ENCODE peak calls at places on chromosome 6, in ten cellular contexts. S, Z, I, Q, U, J, E, D, R and C are unnamed samples.
A peak's percentile ranks its signal among the peaks of the same experiment; 100 is the strongest.

GRCh38 chr6:24506814-24507520 is 12.2 kb downstream of the ALDH5A1 start:
- DNase-seq in S (no peak), Z (no peak), I (no peak), Q (no peak), U (no peak), J (no peak), E (no peak), D (no peak), R (no peak), C (no peak)

GRCh38 chr6:138588805-138589434 is 89.6 kb upstream of the NHSL1 start:
- DNase-seq in S (no peak), Z (peak; percentile 56), I (peak; percentile 60), Q (peak; percentile 71), U (peak; percentile 66), J (peak; percentile 58), E (no peak), D (no peak), R (no peak), C (peak; percentile 52)

GRCh38 chr6:85516168-85516567 is 66.3 kb downstream of the NT5E start:
- DNase-seq in S (no peak), Z (no peak), I (no peak), Q (no peak), U (no peak), J (no peak), E (no peak), D (no peak), R (no peak), C (no peak)

GRCh38 chr6:2680264-2680908 is 70.3 kb downstream of the MYLK4 start:
- DNase-seq in S (no peak), Z (no peak), I (no peak), Q (no peak), U (no peak), J (no peak), E (no peak), D (no peak), R (no peak), C (no peak)

GRCh38 chr6:43604174-43604573 is 24.9 kb downstream of the GTPBP2 start:
- DNase-seq in S (no peak), Z (no peak), I (no peak), Q (no peak), U (no peak), J (no peak), E (no peak), D (no peak), R (no peak), C (no peak)

GRCh38 chr6:10347561-10348327 is 67.1 kb downstream of the TFAP2A start:
- DNase-seq in S (no peak), Z (no peak), I (no peak), Q (peak; percentile 66), U (no peak), J (peak; percentile 7), E (no peak), D (no peak), R (no peak), C (no peak)

GRCh38 chr6:44664716-44665115 is 277.2 kb downstream of the CDC5L start:
- DNase-seq in S (no peak), Z (no peak), I (no peak), Q (no peak), U (no peak), J (no peak), E (no peak), D (no peak), R (no peak), C (no peak)

GRCh38 chr6:27174958-27175357 is 72.5 kb upstream of the PRSS16 start:
- DNase-seq in S (no peak), Z (no peak), I (no peak), Q (no peak), U (no peak), J (no peak), E (no peak), D (no peak), R (no peak), C (no peak)

GRCh38 chr6:16966821-16967817 is 134.7 kb upstream of the STMND1 start:
- DNase-seq in S (no peak), Z (no peak), I (no peak), Q (no peak), U (no peak), J (peak; percentile 67), E (peak; percentile 53), D (no peak), R (no peak), C (no peak)

GRCh38 chr6:55175778-55176084 is 1.4 kb downstream of the HCRTR2 start:
- DNase-seq in S (no peak), Z (no peak), I (no peak), Q (no peak), U (no peak), J (no peak), E (no peak), D (no peak), R (no peak), C (no peak)

GRCh38 chr6:143743256-143744166 is 65.7 kb downstream of the PHACTR2 start:
- DNase-seq in S (no peak), Z (peak; percentile 37), I (peak; percentile 41), Q (no peak), U (no peak), J (no peak), E (no peak), D (no peak), R (no peak), C (peak; percentile 46)

GRCh38 chr6:31888281-31889258 is 8.9 kb downstream of the EHMT2 start:
- DNase-seq in S (no peak), Z (no peak), I (no peak), Q (no peak), U (peak; percentile 31), J (peak; percentile 54), E (peak; percentile 59), D (peak; percentile 84), R (no peak), C (no peak)

GRCh38 chr6:123806561-123806960 is 2.9 kb downstream of the NKAIN2 start:
- DNase-seq in S (no peak), Z (no peak), I (no peak), Q (no peak), U (no peak), J (no peak), E (no peak), D (no peak), R (no peak), C (no peak)

GRCh38 chr6:82045965-82046756 is 201.4 kb downstream of the IBTK start:
- DNase-seq in S (no peak), Z (no peak), I (no peak), Q (no peak), U (no peak), J (no peak), E (no peak), D (no peak), R (no peak), C (no peak)

GRCh38 chr6:24340998-24341934 is 16.6 kb downstream of the DCDC2 start:
- DNase-seq in S (no peak), Z (no peak), I (no peak), Q (peak; percentile 95), U (peak; percentile 9), J (no peak), E (no peak), D (no peak), R (no peak), C (peak; percentile 21)

GRCh38 chr6:125759184-125759902 is 9.9 kb downstream of the HEY2 start:
- DNase-seq in S (no peak), Z (peak; percentile 32), I (no peak), Q (peak; percentile 27), U (peak; percentile 10), J (no peak), E (no peak), D (no peak), R (no peak), C (no peak)
- TF ChIP-seq CTCF in S (no peak), Z (no peak), I (peak; percentile 39), Q (peak; percentile 8), U (no peak), J (no peak), E (no peak), D (peak; percentile 17), R (no peak), C (no peak)

GRCh38 chr6:168541307-168541706 is 100.3 kb downstream of the SMOC2 start:
- DNase-seq in S (no peak), Z (no peak), I (no peak), Q (no peak), U (no peak), J (no peak), E (no peak), D (no peak), R (no peak), C (no peak)
- TF ChIP-seq POLR2A in S (no peak), Z (no peak), I (no peak), Q (no peak), U (no peak), J (no peak), E (no peak), D (no peak), R (no peak), C (no peak)

GRCh38 chr6:153003294-153003645 is 761 bp upstream of the MTRF1L start:
- DNase-seq in S (no peak), Z (no peak), I (no peak), Q (no peak), U (peak; percentile 9), J (no peak), E (no peak), D (no peak), R (no peak), C (no peak)
- H3K4me3 ChIP-seq in S (peak overlapping the region; percentile 84), Z (peak overlapping the region; percentile 59), I (peak overlapping the region; percentile 60), Q (peak overlapping the region; percentile 77), U (peak overlapping the region; percentile 76), J (peak overlapping the region; percentile 65), E (peak overlapping the region; percentile 62), D (peak overlapping the region; percentile 70), R (peak overlapping the region; percentile 75), C (peak overlapping the region; percentile 73)

DNA sequence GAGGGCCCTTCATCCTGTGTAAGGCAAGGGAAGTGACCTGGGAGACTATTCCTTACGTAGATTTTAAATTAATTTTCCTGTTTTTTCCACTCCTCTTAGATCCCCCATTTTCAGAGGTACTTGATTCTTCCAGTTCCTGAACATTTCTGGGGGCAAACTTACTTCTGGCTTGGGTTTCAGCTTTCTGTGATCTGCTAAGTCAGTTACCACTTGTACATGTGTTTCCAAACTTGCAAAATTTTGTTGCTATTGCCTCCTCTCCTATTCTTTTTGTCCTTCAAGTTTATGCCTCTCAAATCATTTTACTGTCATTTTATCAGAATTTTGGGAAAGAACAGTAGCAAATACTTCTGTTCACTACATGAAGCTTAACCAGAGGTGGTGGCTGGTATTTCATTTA is 81.2 kb downstream of the QRSL1 start:
- DNase-seq in S (no peak), Z (no peak), I (no peak), Q (no peak), U (no peak), J (no peak), E (no peak), D (no peak), R (no peak), C (no peak)
- TF ChIP-seq CTCF in S (no peak), Z (no peak), I (no peak), Q (no peak), U (no peak), J (no peak), E (no peak), D (no peak), R (no peak), C (no peak)